ENCODE peak calls at places on chromosomes 4 and X, in eight cellular contexts. One of them, this sample, is unnamed.

GRCh38 chr4:101649790-101650450 is 140.6 kb upstream of the BANK1 start:
- DNase-seq in NCI-H1417 treated with DMSO at 0.1 percent for 48 hours: no peak
- DNase-seq in endodermal cell: no peak
- DNase-seq in GM04504: no peak
- DNase-seq in HCT116: no peak
- DNase-seq in hypothalamus: no peak
- DNase-seq in stimulated activated CD4-positive, alpha-beta T cell treated with anti-CD3 and anti-CD28 coated beads, Interleukin-12 subunit alpha, Interleukin-12 subunit beta, amount 100 ng/mL, for 48 hours: no peak
- DNase-seq in iPS-NIHi11: no peak
- DNase-seq in this sample: no peak

GRCh38 chr4:20017035-20017434 is 234.7 kb upstream of the SLIT2 start:
- DNase-seq in NCI-H1417 treated with DMSO at 0.1 percent for 48 hours: no peak
- DNase-seq in endodermal cell: no peak
- DNase-seq in GM04504: peak; percentile 82
- DNase-seq in HCT116: no peak
- DNase-seq in hypothalamus: no peak
- DNase-seq in stimulated activated CD4-positive, alpha-beta T cell treated with anti-CD3 and anti-CD28 coated beads, Interleukin-12 subunit alpha, Interleukin-12 subunit beta, amount 100 ng/mL, for 48 hours: no peak
- DNase-seq in iPS-NIHi11: no peak
- DNase-seq in this sample: no peak

GRCh38 chr4:184322328-184323025 is 104.8 kb upstream of the ENPP6 start:
- DNase-seq in NCI-H1417 treated with DMSO at 0.1 percent for 48 hours: no peak
- DNase-seq in endodermal cell: no peak
- DNase-seq in GM04504: no peak
- DNase-seq in HCT116: no peak
- DNase-seq in hypothalamus: no peak
- DNase-seq in stimulated activated CD4-positive, alpha-beta T cell treated with anti-CD3 and anti-CD28 coated beads, Interleukin-12 subunit alpha, Interleukin-12 subunit beta, amount 100 ng/mL, for 48 hours: no peak
- DNase-seq in iPS-NIHi11: no peak
- DNase-seq in this sample: no peak

GRCh38 chr4:19739101-19739651 is 512.5 kb upstream of the SLIT2 start:
- DNase-seq in NCI-H1417 treated with DMSO at 0.1 percent for 48 hours: no peak
- DNase-seq in endodermal cell: no peak
- DNase-seq in GM04504: peak; percentile 37
- DNase-seq in HCT116: peak; percentile 78
- DNase-seq in hypothalamus: no peak
- DNase-seq in stimulated activated CD4-positive, alpha-beta T cell treated with anti-CD3 and anti-CD28 coated beads, Interleukin-12 subunit alpha, Interleukin-12 subunit beta, amount 100 ng/mL, for 48 hours: no peak
- DNase-seq in iPS-NIHi11: peak; percentile 39
- DNase-seq in this sample: no peak

GRCh38 chrX:55480390-55481062 is 9.1 kb downstream of the USP51 start:
- DNase-seq in NCI-H1417 treated with DMSO at 0.1 percent for 48 hours: no peak
- DNase-seq in endodermal cell: no peak
- DNase-seq in GM04504: no peak
- DNase-seq in HCT116: no peak
- DNase-seq in hypothalamus: no peak
- DNase-seq in stimulated activated CD4-positive, alpha-beta T cell treated with anti-CD3 and anti-CD28 coated beads, Interleukin-12 subunit alpha, Interleukin-12 subunit beta, amount 100 ng/mL, for 48 hours: no peak
- DNase-seq in iPS-NIHi11: no peak
- DNase-seq in this sample: no peak

GRCh38 chr4:167873536-167873935 is 218.8 kb upstream of the ANXA10 start:
- DNase-seq in NCI-H1417 treated with DMSO at 0.1 percent for 48 hours: no peak
- DNase-seq in endodermal cell: no peak
- DNase-seq in GM04504: no peak
- DNase-seq in HCT116: no peak
- DNase-seq in hypothalamus: no peak
- DNase-seq in stimulated activated CD4-positive, alpha-beta T cell treated with anti-CD3 and anti-CD28 coated beads, Interleukin-12 subunit alpha, Interleukin-12 subunit beta, amount 100 ng/mL, for 48 hours: no peak
- DNase-seq in iPS-NIHi11: no peak
- DNase-seq in this sample: no peak

GRCh38 chrX:139077303-139078131 is 366.0 kb upstream of the FGF13 start:
- DNase-seq in NCI-H1417 treated with DMSO at 0.1 percent for 48 hours: no peak
- DNase-seq in endodermal cell: no peak
- DNase-seq in GM04504: peak; percentile 50
- DNase-seq in HCT116: no peak
- DNase-seq in hypothalamus: no peak
- DNase-seq in stimulated activated CD4-positive, alpha-beta T cell treated with anti-CD3 and anti-CD28 coated beads, Interleukin-12 subunit alpha, Interleukin-12 subunit beta, amount 100 ng/mL, for 48 hours: no peak
- DNase-seq in iPS-NIHi11: no peak
- DNase-seq in this sample: no peak

GRCh38 chr4:84258905-84259830 is 239.9 kb downstream of the NKX6-1 start:
- DNase-seq in NCI-H1417 treated with DMSO at 0.1 percent for 48 hours: no peak
- DNase-seq in endodermal cell: peak; percentile 70
- DNase-seq in GM04504: no peak
- DNase-seq in HCT116: peak; percentile 13
- DNase-seq in hypothalamus: no peak
- DNase-seq in stimulated activated CD4-positive, alpha-beta T cell treated with anti-CD3 and anti-CD28 coated beads, Interleukin-12 subunit alpha, Interleukin-12 subunit beta, amount 100 ng/mL, for 48 hours: no peak
- DNase-seq in iPS-NIHi11: peak; percentile 34
- DNase-seq in this sample: no peak

GRCh38 chr4:55458164-55458563 is 62.4 kb downstream of the TMEM165 start:
- DNase-seq in NCI-H1417 treated with DMSO at 0.1 percent for 48 hours: no peak
- DNase-seq in endodermal cell: no peak
- DNase-seq in GM04504: no peak
- DNase-seq in HCT116: no peak
- DNase-seq in hypothalamus: no peak
- DNase-seq in stimulated activated CD4-positive, alpha-beta T cell treated with anti-CD3 and anti-CD28 coated beads, Interleukin-12 subunit alpha, Interleukin-12 subunit beta, amount 100 ng/mL, for 48 hours: no peak
- DNase-seq in iPS-NIHi11: no peak
- DNase-seq in this sample: no peak

GRCh38 chr4:153589703-153590595 is 94.1 kb upstream of the TLR2 start:
- DNase-seq in NCI-H1417 treated with DMSO at 0.1 percent for 48 hours: no peak
- DNase-seq in endodermal cell: no peak
- DNase-seq in GM04504: no peak
- DNase-seq in HCT116: no peak
- DNase-seq in hypothalamus: no peak
- DNase-seq in stimulated activated CD4-positive, alpha-beta T cell treated with anti-CD3 and anti-CD28 coated beads, Interleukin-12 subunit alpha, Interleukin-12 subunit beta, amount 100 ng/mL, for 48 hours: no peak
- DNase-seq in iPS-NIHi11: no peak
- DNase-seq in this sample: no peak

GRCh38 chrX:149638860-149639259 is 7.3 kb upstream of the TMEM185A start:
- DNase-seq in NCI-H1417 treated with DMSO at 0.1 percent for 48 hours: no peak
- DNase-seq in endodermal cell: no peak
- DNase-seq in GM04504: no peak
- DNase-seq in HCT116: no peak
- DNase-seq in hypothalamus: no peak
- DNase-seq in stimulated activated CD4-positive, alpha-beta T cell treated with anti-CD3 and anti-CD28 coated beads, Interleukin-12 subunit alpha, Interleukin-12 subunit beta, amount 100 ng/mL, for 48 hours: no peak
- DNase-seq in iPS-NIHi11: no peak
- DNase-seq in this sample: no peak

GRCh38 chr4:70657326-70657725 is 9.0 kb downstream of the JCHAIN start:
- DNase-seq in NCI-H1417 treated with DMSO at 0.1 percent for 48 hours: no peak
- DNase-seq in endodermal cell: no peak
- DNase-seq in GM04504: no peak
- DNase-seq in HCT116: no peak
- DNase-seq in hypothalamus: no peak
- DNase-seq in stimulated activated CD4-positive, alpha-beta T cell treated with anti-CD3 and anti-CD28 coated beads, Interleukin-12 subunit alpha, Interleukin-12 subunit beta, amount 100 ng/mL, for 48 hours: no peak
- DNase-seq in iPS-NIHi11: no peak
- DNase-seq in this sample: no peak

GRCh38 chrX:23790147-23790497 is 7.1 kb downstream of the SAT1 start:
- DNase-seq in NCI-H1417 treated with DMSO at 0.1 percent for 48 hours: no peak
- DNase-seq in endodermal cell: no peak
- DNase-seq in GM04504: no peak
- DNase-seq in HCT116: no peak
- DNase-seq in hypothalamus: no peak
- DNase-seq in stimulated activated CD4-positive, alpha-beta T cell treated with anti-CD3 and anti-CD28 coated beads, Interleukin-12 subunit alpha, Interleukin-12 subunit beta, amount 100 ng/mL, for 48 hours: no peak
- DNase-seq in iPS-NIHi11: no peak
- DNase-seq in this sample: no peak

GRCh38 chr4:56674984-56675383 is 6.1 kb downstream of the HOPX start:
- DNase-seq in NCI-H1417 treated with DMSO at 0.1 percent for 48 hours: no peak
- DNase-seq in endodermal cell: no peak
- DNase-seq in GM04504: no peak
- DNase-seq in HCT116: no peak
- DNase-seq in hypothalamus: no peak
- DNase-seq in stimulated activated CD4-positive, alpha-beta T cell treated with anti-CD3 and anti-CD28 coated beads, Interleukin-12 subunit alpha, Interleukin-12 subunit beta, amount 100 ng/mL, for 48 hours: no peak
- DNase-seq in iPS-NIHi11: no peak
- DNase-seq in this sample: no peak